ENCODE peak calls at places on chromosomes 16 and 17, in eight cellular contexts. P is left cardiac atrium; T is substantia nigra; J is HTR-8/SVneo; Z is naive thymus-derived CD8-positive, alpha-beta T cell; M is heart right ventricle; L is NCI-H774; R is stimulated activated CD4-positive, alpha-beta T cell treated with anti-CD3 and anti-CD28 coated beads, TNF-alpha, amount 100 ng/mL, for 4 hours. I is an unnamed sample.

GRCh38 chr17:17347234-17347955 is 44.2 kb downstream of the NT5M start:
- DNase-seq in P (no peak), T (no peak), J (no peak), Z (no peak), M (no peak), L (no peak), R (no peak), I (no peak)

GRCh38 chr17:81191646-81192045 is 25.6 kb upstream of the AATK start:
- DNase-seq in P (no peak), T (no peak), J (no peak), Z (no peak), M (no peak), L (no peak), R (no peak), I (no peak)

GRCh38 chr17:80029235-80029974 is 6.3 kb downstream of the TBC1D16 start:
- DNase-seq in P (peak), T (peak), J (no peak), Z (no peak), M (peak), L (no peak), R (no peak), I (peak)

GRCh38 chr16:74064120-74064735 is 232.4 kb upstream of the PSMD7 start:
- DNase-seq in P (no peak), T (no peak), J (no peak), Z (no peak), M (no peak), L (no peak), R (no peak), I (no peak)

GRCh38 chr16:2295056-2295798 is 27.3 kb upstream of the RNPS1 start:
- DNase-seq in P (no peak), T (no peak), J (no peak), Z (no peak), M (no peak), L (no peak), R (no peak), I (no peak)

GRCh38 chr17:9647014-9647413 is 1.7 kb downstream of the USP43 start:
- DNase-seq in P (no peak), T (no peak), J (no peak), Z (no peak), M (no peak), L (no peak), R (no peak), I (no peak)

GRCh38 chr16:30354423-30355143 is 525 bp downstream of the CD2BP2 start:
- DNase-seq in P (no peak), T (no peak), J (no peak), Z (no peak), M (no peak), L (no peak), R (no peak), I (no peak)

GRCh38 chr17:64447526-64447925 is 1.4 kb upstream of the MILR1 start:
- DNase-seq in P (no peak), T (no peak), J (no peak), Z (no peak), M (no peak), L (no peak), R (no peak), I (no peak)

GRCh38 chr16:48452991-48453760 is 68.0 kb upstream of the SIAH1 start:
- DNase-seq in P (no peak), T (no peak), J (no peak), Z (no peak), M (peak), L (no peak), R (no peak), I (no peak)

GRCh38 chr16:26457896-26458295 is 608.8 kb upstream of the C16orf82 start:
- DNase-seq in P (no peak), T (no peak), J (no peak), Z (no peak), M (no peak), L (no peak), R (no peak), I (no peak)

GRCh38 chr17:76121932-76122383 is 18.4 kb upstream of the EXOC7 start:
- DNase-seq in P (no peak), T (no peak), J (no peak), Z (no peak), M (no peak), L (no peak), R (no peak), I (no peak)